ENCODE peak calls at places on chromosomes 11 and 22, in ten cellular contexts. M, W, F, E, K, G, P, B, X and S are unnamed samples.

GRCh38 chr11:122102426-122102825 is 13.6 kb downstream of the BLID start:
- DNase-seq in G (no peak), B (no peak), X (peak), E (no peak), W (no peak), F (peak), P (no peak), M (no peak), K (no peak), S (no peak)

GRCh38 chr11:14362613-14363012 is 3.6 kb upstream of the RRAS2 start:
- DNase-seq in G (no peak), M (no peak), W (no peak), P (no peak), X (no peak), E (no peak), K (no peak), B (no peak), F (no peak), S (no peak)

GRCh38 chr22:38872831-38873248 is 824 bp upstream of the CBX6 start:
- DNase-seq in W (peak), G (no peak), P (no peak), E (peak), X (peak), M (peak), B (no peak), F (peak), K (no peak), S (peak)

GRCh38 chr22:22369962-22370265 is 125.3 kb downstream of the VPREB1 start:
- DNase-seq in B (no peak), M (no peak), P (no peak), E (no peak), X (no peak), W (no peak), K (no peak), F (no peak), G (no peak), S (no peak)

GRCh38 chr11:18347471-18348125 is 25.2 kb downstream of the GTF2H1 start:
- DNase-seq in K (no peak), M (no peak), B (no peak), G (no peak), E (no peak), P (peak), W (no peak), X (peak), F (peak), S (no peak)

GRCh38 chr22:29642694-29643093 is 39.3 kb downstream of the NF2 start:
- DNase-seq in X (no peak), E (no peak), P (no peak), W (no peak), B (no peak), M (no peak), G (no peak), F (no peak), K (no peak), S (no peak)

GRCh38 chr11:128553662-128554392 is 33.5 kb downstream of the ETS1 start:
- DNase-seq in M (peak), W (peak), X (peak), K (no peak), E (no peak), P (peak), G (no peak), B (no peak), F (peak), S (peak)

GRCh38 chr11:16081756-16082531 is 274.4 kb downstream of the SOX6 start:
- DNase-seq in P (no peak), E (no peak), M (no peak), G (no peak), F (no peak), W (no peak), B (no peak), K (no peak), X (no peak), S (peak)

GRCh38 chr11:57476883-57477506 is 16.7 kb downstream of the RTN4RL2 start:
- DNase-seq in K (no peak), M (no peak), B (peak), F (peak), W (peak), X (peak), E (peak), G (peak), P (peak), S (peak)

GRCh38 chr11:74465291-74465708 is 2.0 kb downstream of the KCNE3 start:
- DNase-seq in M (no peak), P (no peak), W (peak), X (no peak), E (peak), K (no peak), F (no peak), G (no peak), B (no peak), S (no peak)

GRCh38 chr11:61737131-61737530 is 15.3 kb upstream of the MYRF start:
- DNase-seq in P (no peak), F (no peak), X (no peak), E (no peak), M (no peak), W (no peak), K (no peak), G (no peak), B (no peak), S (no peak)

GRCh38 chr11:44837650-44838049 is 110.9 kb downstream of the TSPAN18 start:
- DNase-seq in K (no peak), F (peak), M (no peak), B (no peak), G (no peak), P (peak), W (no peak), X (peak), E (no peak), S (no peak)

GRCh38 chr11:68040121-68040956 is 1.5 kb downstream of the TCIRG1 start:
- DNase-seq in G (peak), B (peak), P (peak), W (peak), X (peak), F (peak), M (no peak), E (peak), K (no peak), S (peak)

GRCh38 chr11:29093416-29093815 is 923.4 kb downstream of the KCNA4 start:
- DNase-seq in E (no peak), X (peak), G (no peak), W (no peak), K (no peak), M (no peak), P (no peak), F (peak), B (no peak), S (no peak)

GRCh38 chr11:124442442-124442841 is 3.1 kb downstream of the OR8B8 start:
- DNase-seq in P (no peak), F (no peak), G (no peak), M (no peak), E (no peak), W (no peak), B (no peak), K (no peak), X (no peak), S (no peak)

GRCh38 chr11:16365456-16366355 is 9.4 kb upstream of the SOX6 start:
- DNase-seq in P (no peak), K (no peak), B (no peak), G (no peak), M (no peak), X (peak), W (no peak), F (no peak), E (no peak), S (no peak)

GRCh38 chr22:25081409-25081824 is 118.2 kb upstream of the CRYBB3 start:
- DNase-seq in W (peak), M (peak), P (peak), K (no peak), E (no peak), B (peak), G (peak), X (peak), F (peak), S (peak)

GRCh38 chr11:120746836-120747609 is 235.5 kb downstream of the GRIK4 start:
- DNase-seq in B (no peak), K (no peak), W (no peak), E (no peak), P (peak), G (no peak), M (no peak), X (no peak), F (peak), S (no peak)

GRCh38 chr11:67034350-67034749 is 11.4 kb downstream of the SYT12 start:
- DNase-seq in P (no peak), G (no peak), W (no peak), E (no peak), F (no peak), K (no peak), M (no peak), X (no peak), B (no peak), S (no peak)

GRCh38 chr11:61954106-61955030 is 4.2 kb downstream of the BEST1 start:
- DNase-seq in B (no peak), P (peak), K (no peak), M (no peak), G (no peak), F (peak), E (no peak), X (no peak), W (peak), S (no peak)

GRCh38 chr22:28907311-28908008 is 24.1 kb downstream of the ZNRF3 start:
- DNase-seq in B (peak), G (no peak), W (no peak), X (peak), M (no peak), K (no peak), E (no peak), F (no peak), P (no peak), S (no peak)

GRCh38 chr11:119025099-119025473 is 5.6 kb downstream of the SLC37A4 start:
- DNase-seq in B (no peak), G (no peak), X (no peak), F (no peak), K (no peak), M (no peak), P (no peak), W (no peak), E (no peak), S (no peak)

GRCh38 chr11:12634329-12634728 is 39.9 kb upstream of the TEAD1 start:
- DNase-seq in B (no peak), W (no peak), X (no peak), P (no peak), M (no peak), E (no peak), F (no peak), K (no peak), G (no peak), S (no peak)

GRCh38 chr22:23072035-23072910 is 2.0 kb downstream of the GNAZ start:
- DNase-seq in P (no peak), W (no peak), M (no peak), X (peak), G (no peak), K (no peak), F (peak), E (peak), B (no peak), S (no peak)

GRCh38 chr11:36311926-36312592 is 16.0 kb downstream of the PRR5L start:
- DNase-seq in F (peak), K (no peak), B (no peak), G (no peak), W (no peak), E (no peak), M (peak), P (peak), X (peak), S (no peak)

GRCh38 chr22:49026476-49027121 is 801.1 kb downstream of the BRD1 start:
- DNase-seq in P (no peak), K (no peak), G (no peak), E (no peak), W (no peak), B (no peak), F (no peak), X (no peak), M (peak), S (peak)

GRCh38 chr11:29448246-29448877 is 568.5 kb downstream of the KCNA4 start:
- DNase-seq in G (no peak), X (peak), F (peak), W (peak), E (no peak), P (peak), K (no peak), M (peak), B (no peak), S (peak)

GRCh38 chr11:98564233-98564632 is 456.5 kb upstream of the CNTN5 start:
- DNase-seq in E (no peak), P (no peak), G (no peak), M (no peak), W (no peak), X (no peak), K (no peak), F (no peak), B (no peak), S (no peak)

GRCh38 chr22:29716814-29717213 is 3.0 kb upstream of the CABP7 start:
- DNase-seq in M (peak), G (no peak), W (peak), K (no peak), F (peak), B (peak), P (peak), E (peak), X (peak), S (peak)

GRCh38 chr22:29617922-29618629 is 14.6 kb downstream of the NF2 start:
- DNase-seq in K (no peak), W (peak), P (no peak), B (no peak), M (no peak), X (peak), G (no peak), E (no peak), F (peak), S (no peak)

GRCh38 chr11:21895686-21896085 is 297.2 kb upstream of the ANO5 start:
- DNase-seq in M (no peak), K (no peak), F (no peak), P (no peak), W (no peak), B (no peak), X (no peak), G (no peak), E (no peak), S (no peak)

GRCh38 chr11:122981388-122982264 is at the start of gene BSX:
- DNase-seq in P (peak), G (peak), K (peak), F (peak), W (peak), E (peak), B (peak), M (peak), X (peak), S (peak)

GRCh38 chr22:46287873-46288751 is 8.6 kb upstream of the GTSE1 start:
- DNase-seq in P (no peak), B (peak), M (no peak), E (peak), G (peak), W (no peak), F (no peak), X (no peak), K (no peak), S (no peak)

GRCh38 chr22:50343541-50343935 is 411 bp downstream of the PPP6R2 start:
- DNase-seq in F (no peak), X (no peak), B (no peak), K (no peak), P (no peak), W (no peak), E (no peak), M (no peak), G (no peak), S (no peak)

GRCh38 chr22:27459955-27460354 is 341.6 kb downstream of the MN1 start:
- DNase-seq in B (no peak), M (no peak), F (no peak), E (no peak), K (no peak), X (no peak), W (no peak), G (no peak), P (no peak), S (no peak)

GRCh38 chr11:11979487-11980117 is 28.8 kb downstream of the DKK3 start:
- DNase-seq in F (peak), W (peak), B (no peak), G (no peak), E (no peak), P (peak), K (no peak), M (peak), X (peak), S (no peak)

GRCh38 chr11:1202154-1202775 is 20.6 kb upstream of the MUC5B start:
- DNase-seq in X (no peak), P (no peak), K (no peak), B (peak), E (peak), G (no peak), F (no peak), M (no peak), W (no peak), S (no peak)

GRCh38 chr22:18042685-18043084 is 18.3 kb upstream of the MICAL3 start:
- DNase-seq in E (no peak), F (peak), W (no peak), G (no peak), B (no peak), X (no peak), K (no peak), M (no peak), P (no peak), S (no peak)

GRCh38 chr11:65213322-65214211 is 31.8 kb downstream of the CAPN1 start:
- DNase-seq in K (no peak), X (peak), M (no peak), F (peak), G (no peak), B (no peak), W (no peak), E (no peak), P (no peak), S (no peak)